ENCODE peak calls at places on chromosomes 5 and 9, in ten cellular contexts. G is cardiac muscle cell, O is fibroblast of lung, K is body of pancreas, X is IMR-90, H is A549, Y is H1, V is heart left ventricle, T is stomach, C is PC-9. L is an unnamed sample.

GRCh38 chr5:32323741-32324140 is 11.0 kb upstream of the MTMR12 start:
- DNase-seq in H (no peak), X (no peak), Y (peak; percentile 65), K (no peak), T (no peak), O (no peak), V (no peak), G (no peak), C (no peak), L (no peak)

GRCh38 chr5:109697339-109697738 is 7.6 kb downstream of the MAN2A1 start:
- DNase-seq in G (no peak), C (no peak), H (no peak), T (no peak), V (no peak), X (no peak), O (no peak), K (no peak), Y (no peak), L (no peak)

GRCh38 chr9:29001006-29001405 is 1427.7 kb upstream of the C9orf72 start:
- DNase-seq in G (no peak), Y (no peak), O (no peak), T (no peak), C (no peak), V (no peak), X (no peak), K (no peak), H (no peak), L (no peak)

GRCh38 chr9:113875917-113876805 is at the start of gene ZNF618:
- DNase-seq in O (peak; percentile 29), X (no peak), G (peak; percentile 72), K (peak; percentile 27), H (peak; percentile 39), V (peak; percentile 46), C (peak; percentile 10), Y (peak; percentile 67), T (peak; percentile 41), L (peak; percentile 18)

GRCh38 chr5:38009754-38010386 is 170.0 kb upstream of the GDNF start:
- DNase-seq in T (no peak), G (no peak), O (no peak), H (no peak), C (no peak), Y (no peak), V (no peak), X (no peak), K (no peak), L (no peak)

GRCh38 chr9:85310531-85311070 is 431.2 kb downstream of the AGTPBP1 start:
- DNase-seq in C (no peak), O (no peak), Y (no peak), X (no peak), T (no peak), H (no peak), K (no peak), V (no peak), G (no peak), L (no peak)

GRCh38 chr9:96087669-96088299 is 212.3 kb downstream of the ERCC6L2 start:
- DNase-seq in G (no peak), K (peak; percentile 55), V (no peak), C (no peak), X (no peak), O (no peak), T (no peak), Y (no peak), H (peak; percentile 89), L (no peak)

GRCh38 chr5:140038373-140038957 is 4.6 kb downstream of the NRG2 start:
- DNase-seq in H (no peak), Y (no peak), O (peak; percentile 50), G (peak; percentile 53), T (no peak), C (no peak), X (peak; percentile 50), V (no peak), K (no peak), L (no peak)

GRCh38 chr9:1536522-1537170 is 478.5 kb upstream of the SMARCA2 start:
- DNase-seq in O (no peak), H (no peak), G (no peak), X (no peak), Y (no peak), V (no peak), T (no peak), K (no peak), C (no peak), L (no peak)

GRCh38 chr5:61866930-61867329 is 439.1 kb upstream of the KIF2A start:
- DNase-seq in X (peak; percentile 38), T (no peak), G (no peak), H (peak; percentile 23), V (no peak), K (no peak), Y (no peak), O (peak; percentile 72), C (no peak), L (no peak)

GRCh38 chr9:88988796-88989641 is 2.2 kb upstream of the S1PR3 start:
- DNase-seq in H (no peak), X (peak; percentile 69), Y (no peak), O (peak; percentile 55), T (no peak), G (no peak), K (no peak), C (no peak), V (no peak), L (no peak)

GRCh38 chr9:136048560-136049411 is 46.3 kb downstream of the NACC2 start:
- DNase-seq in C (no peak), Y (no peak), H (no peak), K (no peak), V (no peak), X (no peak), O (no peak), T (no peak), G (no peak), L (no peak)
- H3K4me1 ChIP-seq in C (peaks cover 21% of the 10 kb centered on the region), Y (peaks cover 17% of the 10 kb centered on the region), H (peaks cover 47% of the 10 kb centered on the region), K (peaks cover 37% of the 10 kb centered on the region), V (peaks cover 37% of the 10 kb centered on the region), X (peaks cover 24% of the 10 kb centered on the region), O (peaks cover 11% of the 10 kb centered on the region), T (peaks cover 77% of the 10 kb centered on the region), G (peaks cover 9% of the 10 kb centered on the region), L (peaks cover 35% of the 10 kb centered on the region)

GRCh38 chr5:160174780-160175437 is 54.4 kb upstream of the FABP6 start:
- DNase-seq in Y (no peak), O (no peak), T (no peak), X (no peak), K (no peak), G (no peak), H (no peak), V (no peak), C (no peak), L (no peak)
- H3K4me3 ChIP-seq in Y (no peak overlapping the region), O (no peak overlapping the region), T (no peak overlapping the region), X (no peak overlapping the region), K (no peak overlapping the region), G (no peak overlapping the region), H (no peak overlapping the region), V (peak overlapping the region; percentile 6), C (no peak overlapping the region), L (no peak overlapping the region)

GRCh38 chr9:27365977-27366376 is 69.0 kb upstream of the EQTN start:
- DNase-seq in X (no peak), Y (no peak), H (no peak), G (no peak), T (no peak), K (no peak), V (no peak), O (no peak), C (no peak), L (no peak)

GRCh38 chr9:27367175-27367798 is 70.3 kb upstream of the EQTN start:
- DNase-seq in X (no peak), H (no peak), K (no peak), V (no peak), C (no peak), Y (no peak), O (no peak), G (no peak), T (no peak), L (no peak)

GRCh38 chr9:27369591-27369990 is 72.6 kb upstream of the EQTN start:
- DNase-seq in T (no peak), G (no peak), X (no peak), V (no peak), O (no peak), C (no peak), K (no peak), Y (no peak), H (no peak), L (no peak)

GRCh38 chr9:27367922-27368316 is 71.0 kb upstream of the EQTN start:
- DNase-seq in K (no peak), T (no peak), Y (no peak), G (no peak), O (no peak), C (no peak), X (no peak), H (no peak), V (no peak), L (peak; percentile 2)

GRCh38 chr9:27368317-27368985 is 71.5 kb upstream of the EQTN start:
- DNase-seq in H (no peak), O (peak; percentile 77), C (no peak), Y (no peak), G (no peak), V (no peak), K (no peak), X (no peak), T (no peak), L (peak; percentile 5)
- H3K4me1 ChIP-seq in H (peaks cover 25% of the 10 kb centered on the region), O (no peaks in the 10 kb centered on the region), C (peaks cover 4% of the 10 kb centered on the region), Y (peaks cover 14% of the 10 kb centered on the region), G (peaks cover 8% of the 10 kb centered on the region), V (no peaks in the 10 kb centered on the region), K (peaks cover 61% of the 10 kb centered on the region), X (no peaks in the 10 kb centered on the region), T (peaks cover 80% of the 10 kb centered on the region), L (no peaks in the 10 kb centered on the region)

GRCh38 chr5:11298877-11299276 is 537.8 kb upstream of the DAP start:
- DNase-seq in H (no peak), V (no peak), Y (no peak), C (no peak), T (no peak), G (no peak), O (no peak), X (no peak), K (no peak), L (no peak)
- H3K4me3 ChIP-seq in H (no peak overlapping the region), V (no peak overlapping the region), Y (no peak overlapping the region), C (no peak overlapping the region), T (no peak overlapping the region), G (no peak overlapping the region), O (no peak overlapping the region), X (no peak overlapping the region), K (no peak overlapping the region), L (no peak overlapping the region)